ENCODE peak calls at places on chromosome 5, in six cellular contexts. One of them, this sample, is unnamed.

GRCh38 chr5:59065551-59065950 is 482.7 kb downstream of the RAB3C start:
- DNase-seq in left ventricle myocardium inferior: no peak
- DNase-seq in CD8-positive, alpha-beta memory T cell: no peak
- DNase-seq in aorta: no peak
- DNase-seq in brain microvascular endothelial cell: no peak
- DNase-seq in PC-9: no peak
- DNase-seq in this sample: no peak

GRCh38 chr5:111697881-111698757 is 58.9 kb downstream of the NREP start:
- DNase-seq in left ventricle myocardium inferior: no peak
- DNase-seq in CD8-positive, alpha-beta memory T cell: no peak
- DNase-seq in aorta: no peak
- DNase-seq in brain microvascular endothelial cell: peak; percentile 39
- DNase-seq in PC-9: no peak
- DNase-seq in this sample: no peak

GRCh38 chr5:123133438-123134100 is 44.5 kb downstream of the PRDM6 start:
- DNase-seq in left ventricle myocardium inferior: no peak
- DNase-seq in CD8-positive, alpha-beta memory T cell: no peak
- DNase-seq in aorta: no peak
- DNase-seq in brain microvascular endothelial cell: no peak
- DNase-seq in PC-9: no peak
- DNase-seq in this sample: no peak

GRCh38 chr5:140349244-140349643 is 2.8 kb upstream of the HBEGF start:
- DNase-seq in left ventricle myocardium inferior: no peak
- DNase-seq in CD8-positive, alpha-beta memory T cell: no peak
- DNase-seq in aorta: no peak
- DNase-seq in brain microvascular endothelial cell: no peak
- DNase-seq in PC-9: peak; percentile 11
- DNase-seq in this sample: no peak

GRCh38 chr5:1172670-1173404 is 28.6 kb upstream of the SLC6A19 start:
- DNase-seq in left ventricle myocardium inferior: no peak
- DNase-seq in CD8-positive, alpha-beta memory T cell: no peak
- DNase-seq in aorta: peak; percentile 15
- DNase-seq in brain microvascular endothelial cell: no peak
- DNase-seq in PC-9: no peak
- DNase-seq in this sample: no peak

GRCh38 chr5:135295852-135296251 is 103.2 kb downstream of the MACROH2A1 start:
- DNase-seq in left ventricle myocardium inferior: no peak
- DNase-seq in CD8-positive, alpha-beta memory T cell: no peak
- DNase-seq in aorta: no peak
- DNase-seq in brain microvascular endothelial cell: no peak
- DNase-seq in PC-9: no peak
- DNase-seq in this sample: no peak

GRCh38 chr5:177357459-177358332 is at the start of gene RGS14:
- DNase-seq in left ventricle myocardium inferior: peak; percentile 29
- DNase-seq in CD8-positive, alpha-beta memory T cell: peak; percentile 42
- DNase-seq in aorta: no peak
- DNase-seq in brain microvascular endothelial cell: peak; percentile 36
- DNase-seq in PC-9: peak; percentile 44
- DNase-seq in this sample: no peak

GRCh38 chr5:95113489-95113888 is 171.4 kb downstream of the MCTP1 start:
- DNase-seq in left ventricle myocardium inferior: no peak
- DNase-seq in CD8-positive, alpha-beta memory T cell: no peak
- DNase-seq in aorta: no peak
- DNase-seq in brain microvascular endothelial cell: peak; percentile 68
- DNase-seq in PC-9: no peak
- DNase-seq in this sample: no peak

GRCh38 chr5:151461312-151461711 is 13.9 kb downstream of the SLC36A1 start:
- DNase-seq in left ventricle myocardium inferior: no peak
- DNase-seq in CD8-positive, alpha-beta memory T cell: no peak
- DNase-seq in aorta: no peak
- DNase-seq in brain microvascular endothelial cell: no peak
- DNase-seq in PC-9: no peak
- DNase-seq in this sample: no peak

GRCh38 chr5:17219431-17219830 is 2.0 kb downstream of the BASP1 start:
- DNase-seq in left ventricle myocardium inferior: no peak
- DNase-seq in CD8-positive, alpha-beta memory T cell: no peak
- DNase-seq in aorta: no peak
- DNase-seq in brain microvascular endothelial cell: no peak
- DNase-seq in PC-9: no peak
- DNase-seq in this sample: no peak

GRCh38 chr5:124860271-124860670 is 113.8 kb upstream of the ZNF608 start:
- DNase-seq in left ventricle myocardium inferior: no peak
- DNase-seq in CD8-positive, alpha-beta memory T cell: no peak
- DNase-seq in aorta: no peak
- DNase-seq in brain microvascular endothelial cell: no peak
- DNase-seq in PC-9: no peak
- DNase-seq in this sample: no peak

GRCh38 chr5:150152636-150153462 is 2.8 kb downstream of the PDGFRB start:
- DNase-seq in left ventricle myocardium inferior: no peak
- DNase-seq in CD8-positive, alpha-beta memory T cell: no peak
- DNase-seq in aorta: no peak
- DNase-seq in brain microvascular endothelial cell: no peak
- DNase-seq in PC-9: no peak
- DNase-seq in this sample: no peak

GRCh38 chr5:94707359-94707758 is 88.9 kb downstream of the SLF1 start:
- DNase-seq in left ventricle myocardium inferior: no peak
- DNase-seq in CD8-positive, alpha-beta memory T cell: no peak
- DNase-seq in aorta: no peak
- DNase-seq in brain microvascular endothelial cell: no peak
- DNase-seq in PC-9: no peak
- DNase-seq in this sample: no peak

GRCh38 chr5:117454716-117455212 is 880.1 kb upstream of the SEMA6A start:
- DNase-seq in left ventricle myocardium inferior: peak; percentile 18
- DNase-seq in CD8-positive, alpha-beta memory T cell: no peak
- DNase-seq in aorta: peak; percentile 69
- DNase-seq in brain microvascular endothelial cell: no peak
- DNase-seq in PC-9: peak; percentile 70
- DNase-seq in this sample: no peak

GRCh38 chr5:96963267-96963666 is 27.4 kb downstream of the LNPEP start:
- DNase-seq in left ventricle myocardium inferior: peak; percentile 56
- DNase-seq in CD8-positive, alpha-beta memory T cell: no peak
- DNase-seq in aorta: no peak
- DNase-seq in brain microvascular endothelial cell: peak; percentile 92
- DNase-seq in PC-9: no peak
- DNase-seq in this sample: no peak

GRCh38 chr5:191949-192690 is 825 bp downstream of the LRRC14B start:
- DNase-seq in left ventricle myocardium inferior: no peak
- DNase-seq in CD8-positive, alpha-beta memory T cell: no peak
- DNase-seq in aorta: peak; percentile 47
- DNase-seq in brain microvascular endothelial cell: no peak
- DNase-seq in PC-9: no peak
- DNase-seq in this sample: no peak

GRCh38 chr5:150175536-150175935 is 9.0 kb downstream of the CDX1 start:
- DNase-seq in left ventricle myocardium inferior: no peak
- DNase-seq in CD8-positive, alpha-beta memory T cell: no peak
- DNase-seq in aorta: no peak
- DNase-seq in brain microvascular endothelial cell: no peak
- DNase-seq in PC-9: peak; percentile 20
- DNase-seq in this sample: no peak

GRCh38 chr5:169003721-169004481 is 297.0 kb downstream of the SLIT3 start:
- DNase-seq in left ventricle myocardium inferior: no peak
- DNase-seq in CD8-positive, alpha-beta memory T cell: no peak
- DNase-seq in aorta: no peak
- DNase-seq in brain microvascular endothelial cell: no peak
- DNase-seq in PC-9: no peak
- DNase-seq in this sample: no peak
- H3K27ac ChIP-seq in left ventricle myocardium inferior: peak overlapping the region; percentile 62
- H3K27ac ChIP-seq in CD8-positive, alpha-beta memory T cell: no peak overlapping the region
- H3K27ac ChIP-seq in aorta: no peak overlapping the region
- H3K27ac ChIP-seq in brain microvascular endothelial cell: no peak overlapping the region
- H3K27ac ChIP-seq in PC-9: no peak overlapping the region
- H3K27ac ChIP-seq in this sample: no peak overlapping the region

GRCh38 chr5:43429706-43430105 is 17.5 kb upstream of the CCL28 start:
- DNase-seq in left ventricle myocardium inferior: no peak
- DNase-seq in CD8-positive, alpha-beta memory T cell: no peak
- DNase-seq in aorta: no peak
- DNase-seq in brain microvascular endothelial cell: no peak
- DNase-seq in PC-9: no peak
- DNase-seq in this sample: no peak

GRCh38 chr5:43428034-43428712 is 16.0 kb upstream of the CCL28 start:
- DNase-seq in left ventricle myocardium inferior: no peak
- DNase-seq in CD8-positive, alpha-beta memory T cell: no peak
- DNase-seq in aorta: no peak
- DNase-seq in brain microvascular endothelial cell: peak; percentile 6
- DNase-seq in PC-9: peak; percentile 78
- DNase-seq in this sample: peak; percentile 87

GRCh38 chr5:43429016-43429415 is 16.8 kb upstream of the CCL28 start:
- DNase-seq in left ventricle myocardium inferior: no peak
- DNase-seq in CD8-positive, alpha-beta memory T cell: no peak
- DNase-seq in aorta: no peak
- DNase-seq in brain microvascular endothelial cell: no peak
- DNase-seq in PC-9: no peak
- DNase-seq in this sample: no peak

GRCh38 chr5:43422143-43422542 is 10.0 kb upstream of the CCL28 start:
- DNase-seq in left ventricle myocardium inferior: no peak
- DNase-seq in CD8-positive, alpha-beta memory T cell: no peak
- DNase-seq in aorta: no peak
- DNase-seq in brain microvascular endothelial cell: peak; percentile 14
- DNase-seq in PC-9: peak; percentile 56
- DNase-seq in this sample: peak; percentile 62

DNA sequence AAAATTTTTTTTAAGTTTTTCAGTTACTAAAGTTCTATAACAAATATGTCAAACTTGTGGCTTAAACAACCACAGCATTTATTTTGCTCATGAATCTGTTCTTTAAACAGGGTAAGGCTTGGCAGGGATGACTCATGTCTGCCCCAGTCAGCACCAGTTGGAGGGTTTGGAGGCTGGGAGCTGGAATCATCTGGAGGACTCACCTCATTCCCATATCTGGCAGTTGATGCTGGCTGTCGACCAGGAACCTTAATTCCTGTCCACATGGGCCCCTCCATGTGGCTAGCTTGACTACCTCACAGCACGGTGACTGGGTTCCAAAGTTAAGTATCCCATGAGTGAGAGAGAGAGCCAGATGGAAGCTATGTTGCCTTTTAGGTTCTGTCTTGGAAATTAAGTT is 13.8 kb upstream of the CCL28 start:
- DNase-seq in left ventricle myocardium inferior: no peak
- DNase-seq in CD8-positive, alpha-beta memory T cell: no peak
- DNase-seq in aorta: no peak
- DNase-seq in brain microvascular endothelial cell: peak; percentile 63
- DNase-seq in PC-9: peak; percentile 75
- DNase-seq in this sample: peak; percentile 80
- H3K27ac ChIP-seq in left ventricle myocardium inferior: no peak overlapping the region
- H3K27ac ChIP-seq in CD8-positive, alpha-beta memory T cell: no peak overlapping the region
- H3K27ac ChIP-seq in aorta: no peak overlapping the region
- H3K27ac ChIP-seq in brain microvascular endothelial cell: no peak overlapping the region
- H3K27ac ChIP-seq in PC-9: peak overlapping the region; percentile 45
- H3K27ac ChIP-seq in this sample: peak overlapping the region; percentile 75

DNA sequence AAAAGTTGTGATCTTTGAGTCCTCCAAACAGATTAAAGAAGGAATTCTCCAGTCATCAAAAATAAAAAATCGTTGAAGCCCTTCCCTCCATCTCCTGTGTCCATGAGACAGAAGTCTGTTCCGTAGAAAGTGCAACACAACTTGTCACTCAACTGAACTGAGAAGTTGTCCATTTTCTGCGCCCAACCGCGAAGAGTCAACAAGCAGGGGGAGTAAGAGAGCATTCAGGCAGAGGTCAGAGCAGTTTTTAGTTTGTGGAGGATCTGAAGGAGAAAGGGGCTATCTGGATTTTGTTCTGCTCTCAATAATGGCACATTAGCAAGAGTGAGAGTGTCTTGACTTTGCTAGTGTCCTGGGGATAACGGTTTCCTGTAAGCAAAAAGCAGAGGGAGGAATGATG is 303.9 kb downstream of the ICE1 start:
- DNase-seq in left ventricle myocardium inferior: no peak
- DNase-seq in CD8-positive, alpha-beta memory T cell: no peak
- DNase-seq in aorta: no peak
- DNase-seq in brain microvascular endothelial cell: no peak
- DNase-seq in PC-9: no peak
- DNase-seq in this sample: no peak
- H3K27ac ChIP-seq in left ventricle myocardium inferior: no peak overlapping the region
- H3K27ac ChIP-seq in CD8-positive, alpha-beta memory T cell: no peak overlapping the region
- H3K27ac ChIP-seq in aorta: no peak overlapping the region
- H3K27ac ChIP-seq in brain microvascular endothelial cell: no peak overlapping the region
- H3K27ac ChIP-seq in PC-9: no peak overlapping the region
- H3K27ac ChIP-seq in this sample: no peak overlapping the region

GRCh38 chr5:181186902-181187499 is 18.0 kb downstream of the TRIM7 start:
- DNase-seq in left ventricle myocardium inferior: no peak
- DNase-seq in CD8-positive, alpha-beta memory T cell: no peak
- DNase-seq in aorta: peak; percentile 33
- DNase-seq in brain microvascular endothelial cell: no peak
- DNase-seq in PC-9: no peak
- DNase-seq in this sample: no peak
- H3K27ac ChIP-seq in left ventricle myocardium inferior: peak overlapping the region; percentile 97
- H3K27ac ChIP-seq in CD8-positive, alpha-beta memory T cell: peak overlapping the region; percentile 83
- H3K27ac ChIP-seq in aorta: no peak overlapping the region
- H3K27ac ChIP-seq in brain microvascular endothelial cell: peak overlapping the region; percentile 39
- H3K27ac ChIP-seq in PC-9: peak overlapping the region; percentile 75
- H3K27ac ChIP-seq in this sample: no peak overlapping the region

DNA sequence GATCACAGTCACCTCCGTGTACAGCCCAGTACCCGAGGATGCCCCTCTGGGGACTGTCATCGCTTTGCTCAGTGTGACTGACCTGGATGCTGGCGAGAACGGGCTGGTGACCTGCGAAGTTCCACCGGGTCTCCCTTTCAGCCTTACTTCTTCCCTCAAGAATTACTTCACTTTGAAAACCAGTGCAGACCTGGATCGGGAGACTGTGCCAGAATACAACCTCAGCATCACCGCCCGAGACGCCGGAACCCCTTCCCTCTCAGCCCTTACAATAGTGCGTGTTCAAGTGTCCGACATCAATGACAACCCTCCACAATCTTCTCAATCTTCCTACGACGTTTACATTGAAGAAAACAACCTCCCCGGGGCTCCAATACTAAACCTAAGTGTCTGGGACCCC is 1.4 kb downstream of the PCDHGC3 start:
- DNase-seq in left ventricle myocardium inferior: no peak
- DNase-seq in CD8-positive, alpha-beta memory T cell: no peak
- DNase-seq in aorta: no peak
- DNase-seq in brain microvascular endothelial cell: no peak
- DNase-seq in PC-9: no peak
- DNase-seq in this sample: no peak
- H3K27ac ChIP-seq in left ventricle myocardium inferior: peak overlapping the region; percentile 91
- H3K27ac ChIP-seq in CD8-positive, alpha-beta memory T cell: no peak overlapping the region
- H3K27ac ChIP-seq in aorta: no peak overlapping the region
- H3K27ac ChIP-seq in brain microvascular endothelial cell: no peak overlapping the region
- H3K27ac ChIP-seq in PC-9: no peak overlapping the region
- H3K27ac ChIP-seq in this sample: no peak overlapping the region

GRCh38 chr5:160169326-160169725 is 50.1 kb upstream of the PWWP2A start:
- DNase-seq in left ventricle myocardium inferior: no peak
- DNase-seq in CD8-positive, alpha-beta memory T cell: no peak
- DNase-seq in aorta: no peak
- DNase-seq in brain microvascular endothelial cell: peak; percentile 94
- DNase-seq in PC-9: no peak
- DNase-seq in this sample: no peak
- H3K27ac ChIP-seq in left ventricle myocardium inferior: peak overlapping the region; percentile 89
- H3K27ac ChIP-seq in CD8-positive, alpha-beta memory T cell: no peak overlapping the region
- H3K27ac ChIP-seq in aorta: no peak overlapping the region
- H3K27ac ChIP-seq in brain microvascular endothelial cell: peak overlapping the region; percentile 95
- H3K27ac ChIP-seq in PC-9: no peak overlapping the region
- H3K27ac ChIP-seq in this sample: peak overlapping the region; percentile 47

GRCh38 chr5:138656916-138657315 is 81.7 kb upstream of the HSPA9 start:
- DNase-seq in left ventricle myocardium inferior: no peak
- DNase-seq in CD8-positive, alpha-beta memory T cell: no peak
- DNase-seq in aorta: no peak
- DNase-seq in brain microvascular endothelial cell: no peak
- DNase-seq in PC-9: no peak
- DNase-seq in this sample: no peak
- H3K27ac ChIP-seq in left ventricle myocardium inferior: peak overlapping the region; percentile 65
- H3K27ac ChIP-seq in CD8-positive, alpha-beta memory T cell: no peak overlapping the region
- H3K27ac ChIP-seq in aorta: no peak overlapping the region
- H3K27ac ChIP-seq in brain microvascular endothelial cell: no peak overlapping the region
- H3K27ac ChIP-seq in PC-9: no peak overlapping the region
- H3K27ac ChIP-seq in this sample: no peak overlapping the region

This sample was measured in epithelial cell of prostate.